ENCODE peak calls at places on chromosomes 12 and 14, in ten cellular contexts. One of them, this sample, is unnamed.

GRCh38 chr12:124500232-124501079 is 67.0 kb downstream of the NCOR2 start:
- DNase-seq in globus pallidus: no peak
- DNase-seq in DND-41: no peak
- DNase-seq in HuH-7.5: no peak
- DNase-seq in frontal cortex: no peak
- DNase-seq in Panc1: no peak
- DNase-seq in mesendoderm: peak
- DNase-seq in sciatic nerve: no peak
- DNase-seq in activated gamma-delta T cell: no peak
- DNase-seq in HT1080: no peak
- DNase-seq in this sample: peak

GRCh38 chr12:42641231-42641630 is 51.7 kb upstream of the PRICKLE1 start:
- DNase-seq in frontal cortex: no peak
- DNase-seq in DND-41: no peak
- DNase-seq in sciatic nerve: no peak
- DNase-seq in mesendoderm: no peak
- DNase-seq in activated gamma-delta T cell: no peak
- DNase-seq in Panc1: no peak
- DNase-seq in HuH-7.5: no peak
- DNase-seq in globus pallidus: no peak
- DNase-seq in HT1080: no peak
- DNase-seq in this sample: no peak

GRCh38 chr12:5619628-5620027 is 187.7 kb downstream of the NTF3 start:
- DNase-seq in HuH-7.5: no peak
- DNase-seq in HT1080: no peak
- DNase-seq in activated gamma-delta T cell: no peak
- DNase-seq in globus pallidus: no peak
- DNase-seq in mesendoderm: no peak
- DNase-seq in sciatic nerve: no peak
- DNase-seq in Panc1: no peak
- DNase-seq in frontal cortex: no peak
- DNase-seq in DND-41: no peak
- DNase-seq in this sample: no peak

GRCh38 chr12:62331306-62331705 is 71.1 kb downstream of the USP15 start:
- DNase-seq in globus pallidus: no peak
- DNase-seq in HuH-7.5: no peak
- DNase-seq in frontal cortex: no peak
- DNase-seq in sciatic nerve: no peak
- DNase-seq in activated gamma-delta T cell: no peak
- DNase-seq in HT1080: no peak
- DNase-seq in mesendoderm: no peak
- DNase-seq in DND-41: no peak
- DNase-seq in Panc1: no peak
- DNase-seq in this sample: no peak

GRCh38 chr12:79661629-79662028 is 29.1 kb downstream of the PAWR start:
- DNase-seq in sciatic nerve: no peak
- DNase-seq in mesendoderm: no peak
- DNase-seq in frontal cortex: no peak
- DNase-seq in DND-41: no peak
- DNase-seq in globus pallidus: no peak
- DNase-seq in Panc1: no peak
- DNase-seq in activated gamma-delta T cell: no peak
- DNase-seq in HT1080: peak
- DNase-seq in HuH-7.5: no peak
- DNase-seq in this sample: no peak

GRCh38 chr14:80095623-80096022 is 115.7 kb downstream of the DIO2 start:
- DNase-seq in activated gamma-delta T cell: no peak
- DNase-seq in sciatic nerve: no peak
- DNase-seq in Panc1: no peak
- DNase-seq in HuH-7.5: no peak
- DNase-seq in mesendoderm: no peak
- DNase-seq in globus pallidus: no peak
- DNase-seq in frontal cortex: no peak
- DNase-seq in HT1080: peak
- DNase-seq in DND-41: no peak
- DNase-seq in this sample: no peak

GRCh38 chr14:70018713-70019201 is 139.5 kb downstream of the SMOC1 start:
- DNase-seq in sciatic nerve: peak
- DNase-seq in DND-41: peak
- DNase-seq in mesendoderm: no peak
- DNase-seq in HT1080: no peak
- DNase-seq in HuH-7.5: no peak
- DNase-seq in activated gamma-delta T cell: no peak
- DNase-seq in Panc1: no peak
- DNase-seq in globus pallidus: peak
- DNase-seq in frontal cortex: no peak
- DNase-seq in this sample: no peak

GRCh38 chr12:132827763-132828703 is 636 bp downstream of the GOLGA3 start:
- DNase-seq in sciatic nerve: peak
- DNase-seq in HT1080: peak
- DNase-seq in HuH-7.5: peak
- DNase-seq in activated gamma-delta T cell: no peak
- DNase-seq in frontal cortex: peak
- DNase-seq in globus pallidus: peak
- DNase-seq in Panc1: no peak
- DNase-seq in DND-41: peak
- DNase-seq in mesendoderm: peak
- DNase-seq in this sample: peak

GRCh38 chr14:93302688-93303581 is 29.9 kb downstream of the BTBD7 start:
- DNase-seq in DND-41: no peak
- DNase-seq in HuH-7.5: no peak
- DNase-seq in frontal cortex: no peak
- DNase-seq in mesendoderm: peak
- DNase-seq in HT1080: no peak
- DNase-seq in sciatic nerve: no peak
- DNase-seq in activated gamma-delta T cell: no peak
- DNase-seq in Panc1: no peak
- DNase-seq in globus pallidus: no peak
- DNase-seq in this sample: no peak

GRCh38 chr12:96034631-96035282 is 630 bp downstream of the LTA4H start:
- DNase-seq in activated gamma-delta T cell: no peak
- DNase-seq in HuH-7.5: peak
- DNase-seq in globus pallidus: peak
- DNase-seq in DND-41: peak
- DNase-seq in Panc1: no peak
- DNase-seq in sciatic nerve: peak
- DNase-seq in frontal cortex: peak
- DNase-seq in mesendoderm: peak
- DNase-seq in HT1080: no peak
- DNase-seq in this sample: peak

GRCh38 chr12:124410354-124411175 is 115.7 kb downstream of the RFLNA start:
- DNase-seq in frontal cortex: no peak
- DNase-seq in Panc1: no peak
- DNase-seq in activated gamma-delta T cell: no peak
- DNase-seq in DND-41: peak
- DNase-seq in sciatic nerve: no peak
- DNase-seq in HuH-7.5: no peak
- DNase-seq in mesendoderm: peak
- DNase-seq in HT1080: no peak
- DNase-seq in globus pallidus: no peak
- DNase-seq in this sample: no peak

This sample was measured in ACHN.